ENCODE peak calls at places on chromosomes 1 and 21, in five cellular contexts. Y is lung, R is kidney, F is AG20443, E is HFF-Myc. U is an unnamed sample.

GRCh38 chr1:43549921-43550597 is 19.4 kb downstream of the PTPRF start:
- DNase-seq in Y (peak), R (peak), F (no peak), E (no peak), U (peak)

GRCh38 chr1:40004857-40005256 is 35.7 kb upstream of the CAP1 start:
- DNase-seq in Y (no peak), R (no peak), F (no peak), E (no peak), U (no peak)

GRCh38 chr1:95614197-95614596 is 380.2 kb downstream of the RWDD3 start:
- DNase-seq in Y (no peak), R (no peak), F (no peak), E (no peak), U (no peak)

GRCh38 chr1:203151362-203152157 is 24.0 kb downstream of the ADORA1 start:
- DNase-seq in Y (no peak), R (peak), F (no peak), E (no peak), U (no peak)

GRCh38 chr1:3680488-3681230 is 28.3 kb downstream of the TP73 start:
- DNase-seq in Y (no peak), R (peak), F (no peak), E (no peak), U (no peak)

GRCh38 chr1:151935154-151935553 is 25.8 kb upstream of the THEM4 start:
- DNase-seq in Y (no peak), R (no peak), F (no peak), E (no peak), U (no peak)

GRCh38 chr21:42745511-42746239 is 92.3 kb downstream of the PDE9A start:
- DNase-seq in Y (no peak), R (peak), F (no peak), E (no peak), U (no peak)

GRCh38 chr1:171160181-171160580 is 24.9 kb upstream of the FMO2 start:
- DNase-seq in Y (no peak), R (no peak), F (no peak), E (no peak), U (no peak)